ENCODE peak calls at places on chromosomes 7 and 10, in six cellular contexts. Z, Q, I, O, R and H are unnamed samples.

GRCh38 chr10:132900211-132900756 is 42.1 kb downstream of the CFAP46 start:
- DNase-seq in Q (no peak), I (no peak), Z (no peak), R (no peak), O (no peak), H (no peak)

GRCh38 chr10:132685121-132685891 is 100.6 kb downstream of the NKX6-2 start:
- DNase-seq in Z (no peak), R (peak), Q (no peak), I (peak), O (no peak), H (no peak)

GRCh38 chr7:54888067-54888735 is 129.2 kb upstream of the SEC61G start:
- DNase-seq in R (no peak), Z (no peak), Q (peak), O (no peak), I (no peak), H (no peak)

GRCh38 chr7:134888141-134888740 is 98.1 kb upstream of the AGBL3 start:
- DNase-seq in R (no peak), O (no peak), Z (no peak), Q (no peak), I (no peak), H (no peak)

GRCh38 chr10:16632996-16633395 is 111.3 kb upstream of the C1QL3 start:
- DNase-seq in R (no peak), Q (no peak), I (no peak), O (no peak), Z (no peak), H (no peak)

GRCh38 chr7:24842029-24842428 is 84.8 kb upstream of the GSDME start:
- DNase-seq in R (no peak), Z (no peak), O (no peak), I (no peak), Q (no peak), H (no peak)

GRCh38 chr10:105109164-105109563 is 468.1 kb downstream of the SORCS3 start:
- DNase-seq in O (no peak), I (no peak), Q (no peak), R (no peak), Z (no peak), H (no peak)

GRCh38 chr7:36161996-36162395 is 8.9 kb downstream of the EEPD1 start:
- DNase-seq in Z (no peak), I (no peak), R (no peak), O (no peak), Q (no peak), H (peak)

GRCh38 chr7:106048621-106049020 is 63.5 kb downstream of the SYPL1 start:
- DNase-seq in R (no peak), Z (no peak), I (no peak), O (no peak), Q (no peak), H (no peak)

GRCh38 chr7:74037609-74038008 is 9.6 kb downstream of the ELN start:
- DNase-seq in I (no peak), Z (no peak), O (no peak), R (no peak), Q (no peak), H (no peak)

GRCh38 chr7:129865093-129865931 is 87.4 kb downstream of the UBE2H start:
- DNase-seq in I (no peak), O (no peak), R (no peak), Q (no peak), Z (no peak), H (no peak)

GRCh38 chr7:114930829-114931655 is 9.1 kb downstream of the MDFIC start:
- DNase-seq in Q (no peak), R (no peak), O (no peak), Z (no peak), I (no peak), H (no peak)

GRCh38 chr7:73894851-73895441 is 34.0 kb downstream of the TMEM270 start:
- DNase-seq in Z (no peak), Q (peak), O (no peak), I (peak), R (no peak), H (no peak)

GRCh38 chr10:78672898-78673297 is 395.9 kb upstream of the ZMIZ1 start:
- DNase-seq in I (no peak), O (no peak), Q (no peak), R (no peak), Z (no peak), H (no peak)

GRCh38 chr7:5396542-5396941 is 27.1 kb downstream of the TNRC18 start:
- DNase-seq in Z (peak), O (peak), I (no peak), R (no peak), Q (peak), H (peak)

GRCh38 chr7:5394264-5395105 is 29.1 kb downstream of the TNRC18 start:
- DNase-seq in Q (peak), R (no peak), O (no peak), Z (no peak), I (no peak), H (no peak)

GRCh38 chr7:5397657-5398237 is 25.9 kb downstream of the TNRC18 start:
- DNase-seq in R (no peak), Q (no peak), O (no peak), Z (no peak), I (no peak), H (no peak)

GRCh38 chr7:5395246-5395645 is 28.4 kb downstream of the TNRC18 start:
- DNase-seq in R (no peak), O (no peak), Z (no peak), I (no peak), Q (no peak), H (no peak)

DNA sequence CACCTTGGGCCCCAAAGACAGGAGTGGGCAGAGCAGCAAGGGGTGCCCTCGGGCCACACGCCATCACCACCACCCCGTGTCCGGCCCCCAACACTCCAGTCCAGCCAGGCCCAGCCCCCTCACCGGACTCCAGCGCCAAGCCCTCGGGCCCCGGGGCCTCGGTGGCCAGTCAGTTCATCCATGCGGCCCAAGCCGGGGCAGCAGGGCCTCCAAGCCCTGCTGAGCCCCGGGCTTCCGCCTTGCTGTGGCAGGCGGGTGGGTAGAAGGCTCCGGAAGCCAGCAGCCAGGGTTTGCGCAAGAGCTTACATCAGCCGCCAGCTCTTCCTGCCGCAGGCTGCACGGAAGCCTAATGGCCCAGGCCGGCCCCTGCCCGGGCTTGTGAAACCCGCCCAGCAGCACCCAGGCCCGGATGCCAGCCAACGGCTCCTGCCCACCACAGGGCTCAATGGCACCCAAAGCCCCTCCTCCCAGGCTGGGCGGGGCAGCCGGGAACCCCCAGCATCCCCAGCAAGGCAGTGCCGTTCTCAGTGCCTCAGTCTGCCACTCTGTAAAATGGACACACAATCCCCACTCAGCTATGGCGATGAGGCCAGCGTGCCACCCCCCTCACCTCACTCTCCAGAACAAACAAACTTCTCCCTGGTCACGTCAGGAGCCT is 26.5 kb downstream of the TNRC18 start:
- DNase-seq in I (no peak), R (peak), O (peak), Z (peak), Q (peak), H (peak)
- TF ChIP-seq JUND in I (no peak), R (no peak), O (no peak), Z (no peak), Q (no peak), H (peak)

DNA sequence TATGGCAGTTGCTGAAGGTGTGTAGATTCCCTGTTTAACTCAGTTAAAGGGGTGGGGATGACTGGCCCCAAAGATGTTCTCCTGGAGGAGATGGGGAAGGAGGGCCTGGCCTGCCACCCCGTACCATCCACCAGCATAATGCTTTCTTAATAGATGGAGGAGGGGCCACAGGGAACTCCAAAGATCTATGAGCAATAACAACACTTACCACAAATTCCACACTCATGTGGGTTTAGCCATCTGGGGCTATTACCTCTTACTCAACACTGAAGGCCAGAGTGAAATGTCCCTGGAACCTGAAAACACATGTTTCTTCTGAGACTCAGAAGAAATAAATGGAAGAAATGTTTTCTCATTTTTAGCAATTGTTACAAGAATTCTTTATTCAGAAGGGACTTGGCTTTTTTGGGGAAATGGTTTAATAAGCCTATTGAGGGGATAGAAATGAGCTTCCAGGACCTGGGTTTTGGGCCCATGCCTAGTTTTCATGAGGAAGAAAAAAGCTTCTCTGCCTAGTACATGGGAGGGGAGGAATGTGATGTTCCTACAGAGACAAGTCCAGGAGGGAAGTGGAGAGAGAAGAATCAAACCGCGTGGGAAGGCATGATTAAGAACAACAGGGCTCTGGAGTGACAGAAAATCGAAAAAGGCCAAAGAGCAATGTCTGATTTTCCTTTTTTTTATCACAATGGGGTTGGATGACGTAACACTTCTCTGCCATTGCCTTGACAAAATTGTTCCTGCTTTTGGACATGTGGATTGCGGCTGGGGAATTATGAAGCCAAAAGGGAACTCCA is 258.8 kb downstream of the CXCL12 start:
- DNase-seq in Q (no peak), I (no peak), R (no peak), O (no peak), Z (no peak), H (no peak)
- TF ChIP-seq JUND in Q (no peak), I (no peak), R (peak), O (no peak), Z (no peak), H (no peak)

GRCh38 chr7:152103691-152104090 is 78.2 kb downstream of the GALNT11 start:
- DNase-seq in R (no peak), O (no peak), I (no peak), Z (no peak), Q (no peak), H (no peak)
- TF ChIP-seq JUND in R (no peak), O (no peak), I (no peak), Z (no peak), Q (no peak), H (no peak)

DNA sequence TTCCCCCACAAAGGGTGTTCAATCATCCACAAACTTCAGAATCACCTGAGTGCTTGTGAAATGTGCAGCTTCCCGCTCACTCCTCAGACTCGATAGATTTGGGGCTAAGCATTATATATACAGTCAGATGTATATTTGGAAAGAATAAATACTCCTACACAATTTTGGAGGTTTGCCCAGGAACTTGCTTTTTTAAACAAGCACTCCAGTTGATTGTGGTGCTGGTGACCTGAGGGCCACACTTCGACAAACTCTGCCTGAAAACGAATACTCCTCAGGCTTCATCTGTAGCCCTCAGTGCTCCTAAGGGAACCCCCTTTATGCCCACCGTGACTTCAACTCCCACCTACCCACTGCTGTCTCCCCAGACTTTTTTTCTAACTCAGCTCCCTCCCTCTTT is 211.6 kb downstream of the INHBA start:
- DNase-seq in Q (no peak), O (no peak), I (no peak), R (no peak), Z (no peak), H (no peak)
- TF ChIP-seq JUND in Q (no peak), O (no peak), I (no peak), R (no peak), Z (no peak), H (no peak)